ENCODE peak calls at places on chromosomes 3 and 15, in nine cellular contexts. G is fibroblast of pulmonary artery; N is AG04450; Q is activated CD8-positive, alpha-beta memory T cell treated with anti-CD3 and anti-CD28 coated beads for 24 hours; J is activated CD4-positive, alpha-beta memory T cell treated with anti-CD3 and anti-CD28 coated beads, Interleukin-2, amount 10 ng/mL, durations not matched to agents 7 days and 5 days; Y is left cardiac atrium; S is MV-4-11; U is activated T-cell treated with anti-CD3 and anti-CD28 coated beads for 24 hours; T is stimulated activated effector memory CD8-positive, alpha-beta T cell treated with anti-CD3 and anti-CD28 coated beads, Interleukin-12 subunit alpha, Interleukin-12 subunit beta, amount 100 ng/mL, for 72 hours. I is an unnamed sample.

GRCh38 chr3:141412087-141412935 is 44.0 kb downstream of the ZBTB38 start:
- DNase-seq in J (peak), T (no peak), S (no peak), U (peak), N (peak), Y (peak), Q (peak), G (peak), I (no peak)

GRCh38 chr3:185966655-185967054 is 28.8 kb upstream of the TRA2B start:
- DNase-seq in J (no peak), G (no peak), N (no peak), S (no peak), Y (no peak), U (no peak), T (no peak), Q (no peak), I (no peak)

GRCh38 chr15:80844011-80844732 is 65.0 kb downstream of the CEMIP start:
- DNase-seq in J (no peak), Y (no peak), T (no peak), Q (no peak), N (peak), G (peak), S (peak), U (no peak), I (no peak)

GRCh38 chr3:129628169-129628522 is 21.7 kb upstream of the PLXND1 start:
- DNase-seq in G (no peak), T (no peak), J (no peak), Q (no peak), U (no peak), S (no peak), N (no peak), Y (no peak), I (no peak)

GRCh38 chr15:73560501-73561117 is 72.6 kb downstream of the NPTN start:
- DNase-seq in G (peak), Y (no peak), T (no peak), S (peak), U (no peak), N (peak), Q (no peak), J (no peak), I (peak)

GRCh38 chr15:81293728-81294500 is 30.0 kb downstream of the STARD5 start:
- DNase-seq in J (peak), T (peak), G (no peak), N (no peak), S (peak), U (peak), Y (no peak), Q (peak), I (peak)

GRCh38 chr3:146134348-146135117 is 26.5 kb downstream of the PLOD2 start:
- DNase-seq in G (no peak), N (no peak), T (no peak), U (no peak), J (no peak), Y (no peak), S (no peak), Q (no peak), I (no peak)

GRCh38 chr3:48739955-48740823 is 23.2 kb upstream of the IP6K2 start:
- DNase-seq in S (peak), U (peak), J (peak), Y (peak), N (no peak), G (peak), Q (peak), T (peak), I (peak)

GRCh38 chr15:84588053-84588874 is 12.5 kb upstream of the ZSCAN2 start:
- DNase-seq in G (peak), S (peak), T (peak), J (peak), U (peak), Y (peak), Q (peak), N (peak), I (peak)

GRCh38 chr15:69408841-69409240 is 5.3 kb upstream of the KIF23 start:
- DNase-seq in S (no peak), N (no peak), Y (no peak), T (no peak), J (no peak), Q (no peak), G (no peak), U (no peak), I (no peak)

GRCh38 chr15:43518073-43518761 is 809 bp downstream of the MAP1A start:
- DNase-seq in T (no peak), Y (no peak), N (no peak), G (peak), Q (no peak), J (no peak), U (no peak), S (no peak), I (peak)

GRCh38 chr3:171838218-171838720 is 4.9 kb upstream of the TMEM212 start:
- DNase-seq in U (no peak), J (no peak), G (peak), N (no peak), T (no peak), S (peak), Y (peak), Q (no peak), I (peak)

GRCh38 chr15:77727635-77728311 is 95.1 kb upstream of the LINGO1 start:
- DNase-seq in N (no peak), S (no peak), G (no peak), T (no peak), Y (no peak), U (no peak), J (no peak), Q (no peak), I (no peak)

GRCh38 chr15:48501208-48501607 is 144.3 kb downstream of the FBN1 start:
- DNase-seq in T (no peak), Q (no peak), S (no peak), Y (no peak), N (no peak), J (no peak), U (no peak), G (no peak), I (no peak)

GRCh38 chr3:142188846-142189245 is 36.5 kb downstream of the GK5 start:
- DNase-seq in J (no peak), N (no peak), U (no peak), G (peak), Q (no peak), Y (no peak), S (no peak), T (no peak), I (no peak)

GRCh38 chr3:75188937-75189336 is 475.2 kb upstream of the FRG2C start:
- DNase-seq in J (no peak), Y (no peak), Q (no peak), G (no peak), T (no peak), S (no peak), N (no peak), U (no peak), I (no peak)

GRCh38 chr15:90982135-90982534 is 12.2 kb downstream of the PRC1 start:
- DNase-seq in S (peak), N (no peak), Q (no peak), U (no peak), T (no peak), G (peak), Y (no peak), J (no peak), I (peak)

GRCh38 chr3:44981220-44981619 is 5.2 kb downstream of the EXOSC7 start:
- DNase-seq in S (no peak), T (no peak), Q (peak), Y (no peak), J (no peak), U (no peak), N (no peak), G (peak), I (no peak)

GRCh38 chr3:126130981-126131750 is 47.2 kb upstream of the SLC41A3 start:
- DNase-seq in G (no peak), Y (peak), Q (peak), U (no peak), N (no peak), S (no peak), J (no peak), T (no peak), I (no peak)

GRCh38 chr3:152373379-152373778 is 104.7 kb downstream of the MBNL1 start:
- DNase-seq in S (no peak), G (no peak), J (no peak), T (no peak), U (no peak), Q (no peak), N (no peak), Y (no peak), I (no peak)

GRCh38 chr3:71446734-71447133 is 136.8 kb downstream of the FOXP1 start:
- DNase-seq in N (no peak), T (no peak), Y (no peak), U (no peak), S (no peak), Q (peak), G (no peak), J (no peak), I (no peak)

GRCh38 chr3:74613060-74613459 is 1.4 kb downstream of the CNTN3 start:
- DNase-seq in J (no peak), Q (no peak), G (no peak), N (no peak), S (no peak), Y (no peak), T (no peak), U (no peak), I (no peak)

GRCh38 chr15:93109370-93110105 is 20.5 kb upstream of the RGMA start:
- DNase-seq in U (no peak), Y (no peak), S (no peak), G (no peak), J (no peak), N (no peak), T (no peak), Q (no peak), I (no peak)

GRCh38 chr3:45992820-45993219 is 2.8 kb downstream of the FYCO1 start:
- DNase-seq in G (peak), T (no peak), N (no peak), J (peak), Y (no peak), U (no peak), S (peak), Q (no peak), I (peak)

GRCh38 chr3:54853573-54854404 is 74.1 kb downstream of the LRTM1 start:
- DNase-seq in J (peak), T (peak), Q (peak), N (peak), S (peak), U (peak), G (peak), Y (peak), I (peak)

GRCh38 chr3:9916346-9916733 is 558 bp upstream of the IL17RC start:
- DNase-seq in U (no peak), S (no peak), Y (no peak), N (no peak), G (peak), J (no peak), Q (no peak), T (no peak), I (no peak)

GRCh38 chr15:79881668-79882067 is 15.1 kb downstream of the MTHFS start:
- DNase-seq in Y (no peak), S (no peak), Q (no peak), N (no peak), J (no peak), G (no peak), T (no peak), U (no peak), I (no peak)

GRCh38 chr3:161409069-161409468 is 37.8 kb upstream of the SPTSSB start:
- DNase-seq in U (no peak), Q (no peak), T (no peak), J (no peak), Y (no peak), N (no peak), S (peak), G (peak), I (peak)

GRCh38 chr15:61309236-61310016 is 80.3 kb upstream of the RORA start:
- DNase-seq in S (no peak), G (no peak), J (no peak), U (no peak), N (no peak), Y (no peak), Q (no peak), T (no peak), I (no peak)